ENCODE peak calls at places on chromosomes 13 and 19, in nine cellular contexts. F is AG09309, R is dorsolateral prefrontal cortex, K is body of pancreas, Q is thyroid gland, Y is PC-3, I is sigmoid colon, C is left ventricle myocardium inferior, B is GM13977. E is an unnamed sample.

GRCh38 chr19:54707932-54708331 is 16.3 kb upstream of the KIR3DL3 start:
- DNase-seq in F (no peak), R (no peak), K (no peak), Q (no peak), Y (no peak), I (no peak), C (no peak), B (peak; percentile 36), E (no peak)

GRCh38 chr13:50512602-50513527 is 330.6 kb downstream of the DLEU7 start:
- DNase-seq in F (no peak), R (peak; percentile 56), K (peak; percentile 48), Q (peak; percentile 61), Y (peak; percentile 54), I (peak; percentile 80), C (peak; percentile 66), B (peak; percentile 45), E (no peak)

GRCh38 chr13:20689291-20689690 is 14.2 kb upstream of the IL17D start:
- DNase-seq in F (no peak), R (no peak), K (no peak), Q (no peak), Y (peak; percentile 22), I (no peak), C (no peak), B (no peak), E (no peak)

GRCh38 chr13:43484432-43485225 is 302.1 kb downstream of the ENOX1 start:
- DNase-seq in F (no peak), R (no peak), K (no peak), Q (no peak), Y (no peak), I (no peak), C (no peak), B (no peak), E (no peak)

GRCh38 chr13:27728271-27728670 is 64.0 kb upstream of the GSX1 start:
- DNase-seq in F (no peak), R (no peak), K (no peak), Q (no peak), Y (peak; percentile 5), I (no peak), C (no peak), B (no peak), E (no peak)

GRCh38 chr13:30292325-30292724 is 15.0 kb downstream of the KATNAL1 start:
- DNase-seq in F (no peak), R (no peak), K (no peak), Q (no peak), Y (no peak), I (no peak), C (no peak), B (no peak), E (no peak)

GRCh38 chr19:35704218-35704617 is at the start of gene ZBTB32:
- DNase-seq in F (no peak), R (no peak), K (no peak), Q (peak; percentile 41), Y (no peak), I (no peak), C (no peak), B (peak; percentile 39), E (no peak)

GRCh38 chr19:5913739-5914357 is at the start of gene CAPS:
- DNase-seq in F (peak; percentile 53), R (peak; percentile 49), K (peak; percentile 89), Q (peak; percentile 99), Y (peak; percentile 97), I (peak; percentile 86), C (peak; percentile 60), B (no peak), E (no peak)

GRCh38 chr19:44557933-44558332 is 28.5 kb upstream of the CEACAM20 start:
- DNase-seq in F (no peak), R (no peak), K (no peak), Q (no peak), Y (peak; percentile 58), I (no peak), C (no peak), B (no peak), E (no peak)

GRCh38 chr13:42594577-42595571 is 20.9 kb downstream of the TNFSF11 start:
- DNase-seq in F (peak; percentile 33), R (peak; percentile 34), K (peak; percentile 57), Q (peak; percentile 52), Y (peak; percentile 78), I (peak; percentile 79), C (no peak), B (peak; percentile 69), E (no peak)

GRCh38 chr13:70183041-70183440 is 74.8 kb upstream of the KLHL1 start:
- DNase-seq in F (no peak), R (no peak), K (no peak), Q (no peak), Y (peak; percentile 2), I (no peak), C (no peak), B (no peak), E (no peak)

GRCh38 chr19:1725100-1726064 is 27.9 kb upstream of the ONECUT3 start:
- DNase-seq in F (no peak), R (peak; percentile 49), K (peak; percentile 75), Q (peak; percentile 9), Y (peak; percentile 46), I (no peak), C (peak; percentile 52), B (peak; percentile 96), E (no peak)

GRCh38 chr19:1357695-1358094 is 26.0 kb upstream of the NDUFS7 start:
- DNase-seq in F (no peak), R (no peak), K (no peak), Q (no peak), Y (no peak), I (no peak), C (no peak), B (no peak), E (no peak)

GRCh38 chr19:49423985-49424303 is 703 bp upstream of the PTH2 start:
- DNase-seq in F (no peak), R (no peak), K (no peak), Q (no peak), Y (no peak), I (no peak), C (no peak), B (no peak), E (no peak)

GRCh38 chr19:12580180-12580694 is 29.0 kb upstream of the ZNF564 start:
- DNase-seq in F (peak; percentile 79), R (no peak), K (no peak), Q (no peak), Y (peak; percentile 91), I (no peak), C (no peak), B (no peak), E (no peak)

GRCh38 chr19:38718747-38719543 is 25.3 kb downstream of the CAPN12 start:
- DNase-seq in F (no peak), R (peak; percentile 78), K (peak; percentile 71), Q (peak; percentile 81), Y (no peak), I (peak; percentile 85), C (peak; percentile 75), B (no peak), E (no peak)

GRCh38 chr13:69857188-69857821 is 250.3 kb upstream of the ATXN8OS start:
- DNase-seq in F (no peak), R (no peak), K (no peak), Q (no peak), Y (peak; percentile 66), I (no peak), C (no peak), B (peak; percentile 4), E (no peak)

GRCh38 chr13:40595693-40596092 is 70.7 kb downstream of the FOXO1 start:
- DNase-seq in F (peak; percentile 17), R (no peak), K (no peak), Q (no peak), Y (peak; percentile 4), I (no peak), C (no peak), B (no peak), E (no peak)

GRCh38 chr13:110683203-110683883 is 22.6 kb downstream of the CARS2 start:
- DNase-seq in F (no peak), R (no peak), K (peak; percentile 32), Q (no peak), Y (peak; percentile 19), I (no peak), C (no peak), B (no peak), E (no peak)

GRCh38 chr13:110682746-110683145 is 23.2 kb downstream of the CARS2 start:
- DNase-seq in F (no peak), R (no peak), K (no peak), Q (no peak), Y (no peak), I (no peak), C (no peak), B (no peak), E (no peak)

GRCh38 chr13:110681868-110682550 is 23.9 kb downstream of the CARS2 start:
- DNase-seq in F (no peak), R (no peak), K (no peak), Q (no peak), Y (no peak), I (no peak), C (no peak), B (no peak), E (no peak)

GRCh38 chr13:110677731-110678545 is 28.0 kb downstream of the CARS2 start:
- DNase-seq in F (peak; percentile 24), R (no peak), K (no peak), Q (no peak), Y (no peak), I (no peak), C (no peak), B (no peak), E (no peak)

GRCh38 chr13:110680852-110681251 is 25.1 kb downstream of the CARS2 start:
- DNase-seq in F (no peak), R (no peak), K (no peak), Q (no peak), Y (peak; percentile 26), I (no peak), C (no peak), B (no peak), E (no peak)
- TF ChIP-seq CTCF in F (peak; percentile 57), R (peak; percentile 25), K (peak; percentile 21), Q (no peak), Y (peak; percentile 50), I (peak; percentile 39), C (peak; percentile 47), B (peak; percentile 46), E (no peak)

GRCh38 chr19:52297601-52298358 is 811 bp downstream of the ZNF480 start:
- DNase-seq in F (no peak), R (no peak), K (no peak), Q (no peak), Y (no peak), I (no peak), C (no peak), B (no peak), E (no peak)
- TF ChIP-seq CTCF in F (no peak), R (no peak), K (no peak), Q (no peak), Y (no peak), I (no peak), C (no peak), B (no peak), E (no peak)

DNA sequence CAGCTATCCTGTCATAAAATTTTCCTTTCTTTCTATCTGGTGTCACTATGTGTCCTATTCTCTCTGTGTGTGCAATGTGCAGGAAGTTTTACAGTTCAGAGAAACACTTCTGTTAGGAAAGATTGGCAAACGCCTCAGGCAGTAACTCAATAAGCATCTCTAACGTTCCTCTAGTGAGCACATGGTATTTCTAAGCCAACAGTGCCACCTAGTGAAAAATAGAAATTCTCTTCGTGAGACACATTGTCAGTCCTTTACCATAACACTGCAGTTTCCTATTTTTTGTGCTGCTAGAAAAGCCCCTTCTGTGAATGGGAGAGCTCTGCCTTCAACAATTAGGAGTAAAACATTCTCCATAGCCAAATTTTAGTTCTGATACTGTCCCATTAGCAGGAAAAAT is 50.7 kb downstream of the ZNF723 start:
- DNase-seq in F (no peak), R (no peak), K (no peak), Q (no peak), Y (peak; percentile 68), I (no peak), C (no peak), B (no peak), E (no peak)
- TF ChIP-seq CTCF in F (no peak), R (peak; percentile 58), K (peak; percentile 50), Q (no peak), Y (peak; percentile 63), I (peak; percentile 22), C (peak; percentile 60), B (peak; percentile 45), E (no peak)

GRCh38 chr19:55866521-55866920 is 30.2 kb downstream of the NLRP4 start:
- DNase-seq in F (no peak), R (no peak), K (no peak), Q (no peak), Y (no peak), I (no peak), C (no peak), B (no peak), E (no peak)
- TF ChIP-seq CTCF in F (no peak), R (no peak), K (no peak), Q (no peak), Y (no peak), I (no peak), C (no peak), B (no peak), E (no peak)